ENCODE peak calls at places on chromosomes 5 and 9, in six cellular contexts. One of them, this sample, is unnamed.

GRCh38 chr9:123314617-123315016 is 41.4 kb upstream of the CRB2 start:
- DNase-seq in brain microvascular endothelial cell: no peak
- DNase-seq in pulmonary artery endothelial cell: no peak
- DNase-seq in activated naive CD8-positive, alpha-beta T cell treated with anti-CD3 and anti-CD28 coated beads, Interleukin-2, amount 50 U/mL, for 24 hours: no peak
- DNase-seq in suprapubic skin: no peak
- DNase-seq in GM13976: no peak
- DNase-seq in this sample: no peak

GRCh38 chr5:14172149-14172795 is 29.1 kb downstream of the TRIO start:
- DNase-seq in suprapubic skin: no peak
- DNase-seq in GM13976: peak
- DNase-seq in pulmonary artery endothelial cell: no peak
- DNase-seq in brain microvascular endothelial cell: no peak
- DNase-seq in activated naive CD8-positive, alpha-beta T cell treated with anti-CD3 and anti-CD28 coated beads, Interleukin-2, amount 50 U/mL, for 24 hours: no peak
- DNase-seq in this sample: no peak

GRCh38 chr5:33745101-33745770 is 146.6 kb downstream of the ADAMTS12 start:
- DNase-seq in activated naive CD8-positive, alpha-beta T cell treated with anti-CD3 and anti-CD28 coated beads, Interleukin-2, amount 50 U/mL, for 24 hours: no peak
- DNase-seq in GM13976: no peak
- DNase-seq in brain microvascular endothelial cell: no peak
- DNase-seq in pulmonary artery endothelial cell: no peak
- DNase-seq in suprapubic skin: no peak
- DNase-seq in this sample: no peak

GRCh38 chr5:10563132-10563939 is 534 bp upstream of the ANKRD33B start:
- DNase-seq in activated naive CD8-positive, alpha-beta T cell treated with anti-CD3 and anti-CD28 coated beads, Interleukin-2, amount 50 U/mL, for 24 hours: peak
- DNase-seq in brain microvascular endothelial cell: peak
- DNase-seq in pulmonary artery endothelial cell: no peak
- DNase-seq in suprapubic skin: peak
- DNase-seq in GM13976: peak
- DNase-seq in this sample: peak

GRCh38 chr5:32843532-32843895 is 132.4 kb downstream of the NPR3 start:
- DNase-seq in activated naive CD8-positive, alpha-beta T cell treated with anti-CD3 and anti-CD28 coated beads, Interleukin-2, amount 50 U/mL, for 24 hours: no peak
- DNase-seq in GM13976: no peak
- DNase-seq in brain microvascular endothelial cell: no peak
- DNase-seq in suprapubic skin: no peak
- DNase-seq in pulmonary artery endothelial cell: no peak
- DNase-seq in this sample: no peak

GRCh38 chr5:26482817-26483375 is 555.5 kb downstream of the CDH9 start:
- DNase-seq in pulmonary artery endothelial cell: no peak
- DNase-seq in brain microvascular endothelial cell: peak
- DNase-seq in GM13976: peak
- DNase-seq in activated naive CD8-positive, alpha-beta T cell treated with anti-CD3 and anti-CD28 coated beads, Interleukin-2, amount 50 U/mL, for 24 hours: peak
- DNase-seq in suprapubic skin: no peak
- DNase-seq in this sample: no peak

GRCh38 chr5:1552469-1553255 is 28.9 kb upstream of the LPCAT1 start:
- DNase-seq in pulmonary artery endothelial cell: no peak
- DNase-seq in suprapubic skin: no peak
- DNase-seq in activated naive CD8-positive, alpha-beta T cell treated with anti-CD3 and anti-CD28 coated beads, Interleukin-2, amount 50 U/mL, for 24 hours: no peak
- DNase-seq in GM13976: peak
- DNase-seq in brain microvascular endothelial cell: no peak
- DNase-seq in this sample: no peak

GRCh38 chr5:139458580-139459407 is 3.7 kb downstream of the ECSCR start:
- DNase-seq in brain microvascular endothelial cell: peak
- DNase-seq in GM13976: peak
- DNase-seq in suprapubic skin: no peak
- DNase-seq in pulmonary artery endothelial cell: no peak
- DNase-seq in activated naive CD8-positive, alpha-beta T cell treated with anti-CD3 and anti-CD28 coated beads, Interleukin-2, amount 50 U/mL, for 24 hours: peak
- DNase-seq in this sample: no peak

GRCh38 chr5:154358410-154359221 is 87.2 kb upstream of the SAP30L start:
- DNase-seq in suprapubic skin: no peak
- DNase-seq in GM13976: no peak
- DNase-seq in activated naive CD8-positive, alpha-beta T cell treated with anti-CD3 and anti-CD28 coated beads, Interleukin-2, amount 50 U/mL, for 24 hours: no peak
- DNase-seq in pulmonary artery endothelial cell: no peak
- DNase-seq in brain microvascular endothelial cell: no peak
- DNase-seq in this sample: no peak

GRCh38 chr9:108586451-108586850 is 269.3 kb downstream of the ACTL7B start:
- DNase-seq in GM13976: no peak
- DNase-seq in activated naive CD8-positive, alpha-beta T cell treated with anti-CD3 and anti-CD28 coated beads, Interleukin-2, amount 50 U/mL, for 24 hours: no peak
- DNase-seq in brain microvascular endothelial cell: no peak
- DNase-seq in suprapubic skin: no peak
- DNase-seq in pulmonary artery endothelial cell: no peak
- DNase-seq in this sample: no peak

GRCh38 chr9:90995516-90995915 is 193.9 kb downstream of the SYK start:
- DNase-seq in GM13976: no peak
- DNase-seq in suprapubic skin: no peak
- DNase-seq in pulmonary artery endothelial cell: no peak
- DNase-seq in brain microvascular endothelial cell: no peak
- DNase-seq in activated naive CD8-positive, alpha-beta T cell treated with anti-CD3 and anti-CD28 coated beads, Interleukin-2, amount 50 U/mL, for 24 hours: no peak
- DNase-seq in this sample: no peak

GRCh38 chr9:123453058-123453667 is 97.2 kb downstream of the CRB2 start:
- DNase-seq in activated naive CD8-positive, alpha-beta T cell treated with anti-CD3 and anti-CD28 coated beads, Interleukin-2, amount 50 U/mL, for 24 hours: no peak
- DNase-seq in GM13976: no peak
- DNase-seq in suprapubic skin: no peak
- DNase-seq in pulmonary artery endothelial cell: no peak
- DNase-seq in brain microvascular endothelial cell: no peak
- DNase-seq in this sample: no peak

GRCh38 chr5:172777381-172778222 is 6.6 kb upstream of the DUSP1 start:
- DNase-seq in activated naive CD8-positive, alpha-beta T cell treated with anti-CD3 and anti-CD28 coated beads, Interleukin-2, amount 50 U/mL, for 24 hours: peak
- DNase-seq in GM13976: peak
- DNase-seq in brain microvascular endothelial cell: peak
- DNase-seq in suprapubic skin: peak
- DNase-seq in pulmonary artery endothelial cell: no peak
- DNase-seq in this sample: peak

GRCh38 chr5:11044581-11044980 is 283.5 kb upstream of the DAP start:
- DNase-seq in brain microvascular endothelial cell: no peak
- DNase-seq in suprapubic skin: no peak
- DNase-seq in GM13976: no peak
- DNase-seq in pulmonary artery endothelial cell: no peak
- DNase-seq in activated naive CD8-positive, alpha-beta T cell treated with anti-CD3 and anti-CD28 coated beads, Interleukin-2, amount 50 U/mL, for 24 hours: no peak
- DNase-seq in this sample: no peak

GRCh38 chr9:133609311-133610098 is at the start of gene FAM163B:
- DNase-seq in pulmonary artery endothelial cell: no peak
- DNase-seq in suprapubic skin: no peak
- DNase-seq in brain microvascular endothelial cell: peak
- DNase-seq in GM13976: no peak
- DNase-seq in activated naive CD8-positive, alpha-beta T cell treated with anti-CD3 and anti-CD28 coated beads, Interleukin-2, amount 50 U/mL, for 24 hours: peak
- DNase-seq in this sample: peak

GRCh38 chr5:124865603-124866354 is 119.3 kb upstream of the ZNF608 start:
- DNase-seq in pulmonary artery endothelial cell: no peak
- DNase-seq in suprapubic skin: no peak
- DNase-seq in brain microvascular endothelial cell: no peak
- DNase-seq in GM13976: no peak
- DNase-seq in activated naive CD8-positive, alpha-beta T cell treated with anti-CD3 and anti-CD28 coated beads, Interleukin-2, amount 50 U/mL, for 24 hours: no peak
- DNase-seq in this sample: no peak

GRCh38 chr5:93594591-93595419 is 11.8 kb downstream of the NR2F1 start:
- DNase-seq in activated naive CD8-positive, alpha-beta T cell treated with anti-CD3 and anti-CD28 coated beads, Interleukin-2, amount 50 U/mL, for 24 hours: no peak
- DNase-seq in brain microvascular endothelial cell: no peak
- DNase-seq in suprapubic skin: no peak
- DNase-seq in pulmonary artery endothelial cell: no peak
- DNase-seq in GM13976: peak
- DNase-seq in this sample: no peak

GRCh38 chr5:156435101-156435500 is 108.1 kb downstream of the SGCD start:
- DNase-seq in GM13976: no peak
- DNase-seq in activated naive CD8-positive, alpha-beta T cell treated with anti-CD3 and anti-CD28 coated beads, Interleukin-2, amount 50 U/mL, for 24 hours: no peak
- DNase-seq in brain microvascular endothelial cell: no peak
- DNase-seq in suprapubic skin: no peak
- DNase-seq in pulmonary artery endothelial cell: no peak
- DNase-seq in this sample: no peak

GRCh38 chr5:32566319-32567111 is 18.8 kb upstream of the SUB1 start:
- DNase-seq in activated naive CD8-positive, alpha-beta T cell treated with anti-CD3 and anti-CD28 coated beads, Interleukin-2, amount 50 U/mL, for 24 hours: no peak
- DNase-seq in brain microvascular endothelial cell: no peak
- DNase-seq in GM13976: no peak
- DNase-seq in suprapubic skin: no peak
- DNase-seq in pulmonary artery endothelial cell: no peak
- DNase-seq in this sample: no peak

GRCh38 chr5:6583049-6583880 is 49.6 kb downstream of the NSUN2 start:
- DNase-seq in activated naive CD8-positive, alpha-beta T cell treated with anti-CD3 and anti-CD28 coated beads, Interleukin-2, amount 50 U/mL, for 24 hours: peak
- DNase-seq in GM13976: peak
- DNase-seq in brain microvascular endothelial cell: no peak
- DNase-seq in pulmonary artery endothelial cell: no peak
- DNase-seq in suprapubic skin: no peak
- DNase-seq in this sample: no peak

GRCh38 chr5:112196574-112196973 is 222.5 kb downstream of the EPB41L4A start:
- DNase-seq in pulmonary artery endothelial cell: no peak
- DNase-seq in brain microvascular endothelial cell: no peak
- DNase-seq in suprapubic skin: no peak
- DNase-seq in activated naive CD8-positive, alpha-beta T cell treated with anti-CD3 and anti-CD28 coated beads, Interleukin-2, amount 50 U/mL, for 24 hours: no peak
- DNase-seq in GM13976: no peak
- DNase-seq in this sample: no peak

GRCh38 chr9:26833792-26834191 is 58.8 kb downstream of the CAAP1 start:
- DNase-seq in GM13976: no peak
- DNase-seq in activated naive CD8-positive, alpha-beta T cell treated with anti-CD3 and anti-CD28 coated beads, Interleukin-2, amount 50 U/mL, for 24 hours: no peak
- DNase-seq in pulmonary artery endothelial cell: no peak
- DNase-seq in suprapubic skin: no peak
- DNase-seq in brain microvascular endothelial cell: no peak
- DNase-seq in this sample: peak

GRCh38 chr9:13860926-13861325 is 453.0 kb downstream of the NFIB start:
- DNase-seq in GM13976: no peak
- DNase-seq in suprapubic skin: no peak
- DNase-seq in brain microvascular endothelial cell: no peak
- DNase-seq in pulmonary artery endothelial cell: no peak
- DNase-seq in activated naive CD8-positive, alpha-beta T cell treated with anti-CD3 and anti-CD28 coated beads, Interleukin-2, amount 50 U/mL, for 24 hours: no peak
- DNase-seq in this sample: peak

GRCh38 chr5:128708841-128709240 is 170.8 kb upstream of the FBN2 start:
- DNase-seq in activated naive CD8-positive, alpha-beta T cell treated with anti-CD3 and anti-CD28 coated beads, Interleukin-2, amount 50 U/mL, for 24 hours: no peak
- DNase-seq in brain microvascular endothelial cell: no peak
- DNase-seq in pulmonary artery endothelial cell: no peak
- DNase-seq in suprapubic skin: no peak
- DNase-seq in GM13976: no peak
- DNase-seq in this sample: no peak

GRCh38 chr5:154421868-154422267 is 23.9 kb upstream of the SAP30L start:
- DNase-seq in pulmonary artery endothelial cell: no peak
- DNase-seq in GM13976: no peak
- DNase-seq in activated naive CD8-positive, alpha-beta T cell treated with anti-CD3 and anti-CD28 coated beads, Interleukin-2, amount 50 U/mL, for 24 hours: peak
- DNase-seq in brain microvascular endothelial cell: peak
- DNase-seq in suprapubic skin: no peak
- DNase-seq in this sample: peak

GRCh38 chr5:73363911-73364730 is 84.5 kb downstream of the FOXD1 start:
- DNase-seq in suprapubic skin: no peak
- DNase-seq in GM13976: no peak
- DNase-seq in pulmonary artery endothelial cell: no peak
- DNase-seq in activated naive CD8-positive, alpha-beta T cell treated with anti-CD3 and anti-CD28 coated beads, Interleukin-2, amount 50 U/mL, for 24 hours: no peak
- DNase-seq in brain microvascular endothelial cell: no peak
- DNase-seq in this sample: no peak

GRCh38 chr5:69217154-69217731 is 17.4 kb upstream of the CDK7 start:
- DNase-seq in suprapubic skin: no peak
- DNase-seq in pulmonary artery endothelial cell: peak
- DNase-seq in brain microvascular endothelial cell: no peak
- DNase-seq in activated naive CD8-positive, alpha-beta T cell treated with anti-CD3 and anti-CD28 coated beads, Interleukin-2, amount 50 U/mL, for 24 hours: no peak
- DNase-seq in GM13976: peak
- DNase-seq in this sample: peak